ENCODE peak calls at places on chromosomes 11 and 22, in five cellular contexts. Q is tibial nerve, L is upper lobe of left lung, A is uterus, K is stomach. S is an unnamed sample.
A peak's percentile ranks its signal among the peaks of the same experiment; 100 is the strongest.

GRCh38 chr11:1222491-1223345 is at the start of gene MUC5B:
- DNase-seq in Q (no peak), L (no peak), A (no peak), K (peak; percentile 64), S (peak; percentile 43)

GRCh38 chr11:32385998-32386397 is 49.3 kb downstream of the WT1 start:
- DNase-seq in Q (no peak), L (no peak), A (peak; percentile 41), K (no peak), S (no peak)

GRCh38 chr22:39405346-39406085 is 5.9 kb downstream of the TAB1 start:
- DNase-seq in Q (no peak), L (no peak), A (peak; percentile 37), K (no peak), S (peak; percentile 71)

GRCh38 chr11:35842958-35843357 is 100.9 kb upstream of the LDLRAD3 start:
- DNase-seq in Q (no peak), L (no peak), A (no peak), K (no peak), S (no peak)

GRCh38 chr11:17384002-17384511 is 4.4 kb downstream of the KCNJ11 start:
- DNase-seq in Q (peak; percentile 40), L (peak; percentile 73), A (peak; percentile 63), K (peak; percentile 84), S (peak; percentile 89)

GRCh38 chr11:35012467-35013191 is 96.2 kb downstream of the PDHX start:
- DNase-seq in Q (no peak), L (no peak), A (no peak), K (no peak), S (no peak)

GRCh38 chr11:43393765-43394355 is 35.1 kb downstream of the TTC17 start:
- DNase-seq in Q (no peak), L (no peak), A (no peak), K (peak; percentile 75), S (no peak)

GRCh38 chr11:113110046-113110445 is 148.8 kb downstream of the NCAM1 start:
- DNase-seq in Q (no peak), L (no peak), A (no peak), K (no peak), S (no peak)

GRCh38 chr22:42863349-42863911 is 6.4 kb upstream of the ARFGAP3 start:
- DNase-seq in Q (no peak), L (no peak), A (no peak), K (no peak), S (no peak)

GRCh38 chr11:48028909-48029685 is 48.7 kb downstream of the PTPRJ start:
- DNase-seq in Q (no peak), L (no peak), A (no peak), K (no peak), S (no peak)

GRCh38 chr11:79221417-79222130 is 219.3 kb downstream of the TENM4 start:
- DNase-seq in Q (no peak), L (no peak), A (no peak), K (no peak), S (no peak)

GRCh38 chr11:2211113-2211971 is 39.7 kb upstream of the TH start:
- DNase-seq in Q (no peak), L (peak; percentile 10), A (peak; percentile 8), K (peak; percentile 76), S (peak; percentile 71)

GRCh38 chr11:102347526-102348331 is 715 bp downstream of the BIRC2 start:
- DNase-seq in Q (peak; percentile 43), L (peak; percentile 28), A (no peak), K (no peak), S (peak; percentile 44)

GRCh38 chr11:11284481-11284880 is 68.6 kb downstream of the CSNK2A3 start:
- DNase-seq in Q (no peak), L (no peak), A (no peak), K (no peak), S (no peak)

GRCh38 chr11:82718307-82718706 is 15.4 kb downstream of the FAM181B start:
- DNase-seq in Q (peak; percentile 25), L (no peak), A (no peak), K (no peak), S (no peak)

GRCh38 chr11:119363081-119363861 is 16.8 kb upstream of the MFRP start:
- DNase-seq in Q (no peak), L (no peak), A (peak; percentile 32), K (no peak), S (no peak)

GRCh38 chr11:119363874-119364590 is 17.5 kb downstream of the USP2 start:
- DNase-seq in Q (no peak), L (peak; percentile 55), A (peak; percentile 73), K (peak; percentile 70), S (peak; percentile 89)

GRCh38 chr11:119361056-119361787 is 14.7 kb upstream of the MFRP start:
- DNase-seq in Q (no peak), L (peak; percentile 77), A (peak; percentile 75), K (no peak), S (peak; percentile 88)

GRCh38 chr11:119362741-119363080 is 16.2 kb upstream of the MFRP start:
- DNase-seq in Q (no peak), L (no peak), A (no peak), K (no peak), S (no peak)

GRCh38 chr11:119361961-119362725 is 15.6 kb upstream of the MFRP start:
- DNase-seq in Q (no peak), L (no peak), A (no peak), K (no peak), S (no peak)
- H3K27me3 ChIP-seq in Q (peaks cover 4% of the 10 kb centered on the region), L (no peaks in the 10 kb centered on the region), A (no peaks in the 10 kb centered on the region), K (peaks cover 20% of the 10 kb centered on the region), S (no peaks in the 10 kb centered on the region)

GRCh38 chr22:26672060-26672471 is 14.7 kb downstream of the MIAT start:
- DNase-seq in Q (no peak), L (no peak), A (no peak), K (no peak), S (no peak)
- H3K4me3 ChIP-seq in Q (peak overlapping the region; percentile 76), L (peak overlapping the region; percentile 55), A (peak overlapping the region; percentile 78), K (peak overlapping the region; percentile 77), S (no peak overlapping the region)

GRCh38 chr11:121451982-121452608 is at the start of gene SORL1:
- DNase-seq in Q (peak; percentile 40), L (peak; percentile 85), A (peak; percentile 81), K (peak; percentile 78), S (peak; percentile 95)

GRCh38 chr11:121451178-121451981 is 734 bp upstream of the SORL1 start:
- DNase-seq in Q (no peak), L (no peak), A (no peak), K (peak; percentile 64), S (no peak)

GRCh38 chr11:121455115-121455514 is 2.3 kb upstream of the SORL1-AS1 start:
- DNase-seq in Q (no peak), L (no peak), A (no peak), K (no peak), S (no peak)

GRCh38 chr11:121452609-121453150 is at the start of gene SORL1-AS1:
- DNase-seq in Q (no peak), L (peak; percentile 39), A (no peak), K (no peak), S (no peak)

GRCh38 chr11:121453589-121454299 is 977 bp upstream of the SORL1-AS1 start:
- DNase-seq in Q (no peak), L (no peak), A (no peak), K (no peak), S (no peak)
- H3K27me3 ChIP-seq in Q (peaks cover 27% of the 10 kb centered on the region), L (no peaks in the 10 kb centered on the region), A (no peaks in the 10 kb centered on the region), K (peaks cover 3% of the 10 kb centered on the region), S (no peaks in the 10 kb centered on the region)

GRCh38 chr11:111819161-111820058 is 52.0 kb downstream of the ALG9 start:
- DNase-seq in Q (no peak), L (no peak), A (peak; percentile 41), K (peak; percentile 65), S (no peak)

GRCh38 chr11:111823629-111824028 is 47.8 kb downstream of the ALG9 start:
- DNase-seq in Q (no peak), L (no peak), A (no peak), K (no peak), S (no peak)

GRCh38 chr11:111820059-111820375 is 51.4 kb downstream of the ALG9 start:
- DNase-seq in Q (no peak), L (no peak), A (no peak), K (no peak), S (no peak)

GRCh38 chr11:111826322-111826950 is 44.9 kb downstream of the ALG9 start:
- DNase-seq in Q (no peak), L (no peak), A (no peak), K (no peak), S (no peak)

GRCh38 chr11:111823131-111823530 is 48.2 kb downstream of the ALG9 start:
- DNase-seq in Q (no peak), L (no peak), A (no peak), K (no peak), S (no peak)
- H3K4me3 ChIP-seq in Q (no peak overlapping the region), L (no peak overlapping the region), A (no peak overlapping the region), K (no peak overlapping the region), S (no peak overlapping the region)

GRCh38 chr11:30016588-30017363 is at the start of gene KCNA4:
- DNase-seq in Q (no peak), L (peak; percentile 31), A (no peak), K (no peak), S (peak; percentile 47)
- H3K27me3 ChIP-seq in Q (peaks cover 34% of the 10 kb centered on the region), L (no peaks in the 10 kb centered on the region), A (no peaks in the 10 kb centered on the region), K (peaks cover 35% of the 10 kb centered on the region), S (no peaks in the 10 kb centered on the region)

DNA sequence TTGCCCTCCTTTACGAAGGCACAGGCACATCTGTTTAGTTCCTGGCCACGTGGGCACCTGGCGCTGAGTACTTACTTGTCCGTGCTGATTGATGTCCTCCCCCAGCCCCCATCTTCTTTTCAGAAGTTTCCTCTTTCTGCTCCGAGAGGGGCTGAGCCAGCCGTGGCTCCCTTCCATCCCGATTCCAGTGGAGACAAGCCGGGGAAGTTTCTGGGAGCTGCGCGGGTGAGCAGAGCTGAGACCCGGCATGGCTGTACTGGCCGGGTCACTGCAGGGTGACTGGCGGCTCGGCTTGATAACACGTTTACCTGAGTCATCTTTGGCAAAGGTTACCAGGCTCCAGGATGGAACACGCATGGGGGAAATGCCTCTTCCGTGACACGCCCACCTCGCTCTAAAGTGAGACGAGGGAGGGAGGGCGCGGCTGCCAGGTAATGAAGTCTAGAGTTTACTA is 45.4 kb upstream of the ATXN10 start:
- DNase-seq in Q (no peak), L (peak; percentile 71), A (no peak), K (peak; percentile 63), S (no peak)
- H3K4me3 ChIP-seq in Q (no peak overlapping the region), L (no peak overlapping the region), A (no peak overlapping the region), K (no peak overlapping the region), S (no peak overlapping the region)

GRCh38 chr22:36608987-36609386 is 80.0 kb upstream of the EIF3D start:
- DNase-seq in Q (no peak), L (no peak), A (no peak), K (no peak), S (no peak)

GRCh38 chr22:36610056-36610455 is 81.1 kb upstream of the EIF3D start:
- DNase-seq in Q (no peak), L (no peak), A (no peak), K (no peak), S (no peak)

GRCh38 chr22:36610567-36610966 is 81.6 kb upstream of the EIF3D start:
- DNase-seq in Q (no peak), L (no peak), A (no peak), K (no peak), S (no peak)

GRCh38 chr22:36606659-36607058 is 77.7 kb upstream of the EIF3D start:
- DNase-seq in Q (no peak), L (no peak), A (no peak), K (no peak), S (no peak)

GRCh38 chr22:36606114-36606513 is 77.1 kb upstream of the EIF3D start:
- DNase-seq in Q (no peak), L (peak; percentile 41), A (no peak), K (no peak), S (no peak)
- H3K27me3 ChIP-seq in Q (peaks cover 32% of the 10 kb centered on the region), L (no peaks in the 10 kb centered on the region), A (no peaks in the 10 kb centered on the region), K (peaks cover 54% of the 10 kb centered on the region), S (no peaks in the 10 kb centered on the region)